ENCODE peak calls at places on chromosomes 7 and 10, in nine cellular contexts. W is anterior cingulate cortex; H is G401; Q is stimulated activated naive CD4-positive, alpha-beta T cell treated with Interleukin-2 at 50 U/mL for 16 hours; S is epithelial cell of esophagus; G is choroid plexus epithelial cell; Z is activated T-helper 1 cell treated with anti-CD3 and anti-CD28 coated beads, Interleukin-12 subunit alpha, Interleukin-12 subunit beta, Interleukin-2, Interleukin-4 antibody, amounts not matched to agents 30 ng/mL and 10 ng/mL and 1 ng/mL, durations not matched to agents 14 hours and 24 hours and 36 hours; N is AG09319; P is activated CD4-positive, alpha-beta T cell treated with anti-CD3 and anti-CD28 coated beads, Interleukin-2, amount 10 ng/mL, durations not matched to agents 7 days and 5 days. M is an unnamed sample.

GRCh38 chr10:18737236-18737635 is 78.0 kb downstream of the ARL5B start:
- DNase-seq in W (no peak), H (no peak), Q (no peak), S (no peak), G (peak), Z (no peak), N (no peak), P (no peak), M (no peak)

GRCh38 chr7:104152468-104152867 is 55.3 kb downstream of the ORC5 start:
- DNase-seq in W (no peak), H (no peak), Q (no peak), S (no peak), G (no peak), Z (no peak), N (no peak), P (no peak), M (no peak)

GRCh38 chr7:36686499-36686898 is 37.8 kb downstream of the AOAH start:
- DNase-seq in W (no peak), H (no peak), Q (peak), S (peak), G (peak), Z (no peak), N (no peak), P (no peak), M (no peak)

GRCh38 chr7:80900583-80901576 is 18.0 kb downstream of the SEMA3C start:
- DNase-seq in W (no peak), H (no peak), Q (no peak), S (peak), G (peak), Z (no peak), N (no peak), P (no peak), M (peak)

GRCh38 chr10:30488319-30488718 is 54.3 kb downstream of the MAP3K8 start:
- DNase-seq in W (no peak), H (no peak), Q (no peak), S (no peak), G (no peak), Z (no peak), N (no peak), P (no peak), M (peak)

GRCh38 chr7:105387621-105388372 is 924 bp downstream of the SRPK2 start:
- DNase-seq in W (peak), H (peak), Q (peak), S (peak), G (peak), Z (peak), N (peak), P (peak), M (peak)

GRCh38 chr7:94395141-94396041 is 696 bp downstream of the COL1A2 start:
- DNase-seq in W (no peak), H (peak), Q (no peak), S (peak), G (peak), Z (peak), N (peak), P (peak), M (peak)

GRCh38 chr10:13348216-13349017 is at the start of gene SEPHS1:
- DNase-seq in W (peak), H (peak), Q (peak), S (peak), G (peak), Z (peak), N (peak), P (peak), M (peak)

GRCh38 chr7:158508802-158509385 is 78.7 kb downstream of the PTPRN2 start:
- DNase-seq in W (no peak), H (no peak), Q (no peak), S (no peak), G (no peak), Z (no peak), N (no peak), P (no peak), M (no peak)

GRCh38 chr7:94849636-94850208 is 57.7 kb upstream of the PPP1R9A start:
- DNase-seq in W (no peak), H (no peak), Q (no peak), S (no peak), G (no peak), Z (no peak), N (no peak), P (no peak), M (no peak)